ENCODE peak calls at places on chromosomes 7 and 10, in six cellular contexts. F, L, Q, I, G and O are unnamed samples.
A peak's percentile ranks its signal among the peaks of the same experiment; 100 is the strongest.

GRCh38 chr10:34397324-34397723 is 417.8 kb downstream of the PARD3 start:
- DNase-seq in F (no peak), L (no peak), Q (no peak), I (no peak), G (no peak), O (no peak)

GRCh38 chr7:151426486-151426905 is 13.4 kb downstream of the CRYGN start:
- DNase-seq in F (peak; percentile 60), L (no peak), Q (no peak), I (no peak), G (no peak), O (no peak)

GRCh38 chr10:49733866-49734265 is 28.3 kb downstream of the OGDHL start:
- DNase-seq in F (no peak), L (no peak), Q (no peak), I (no peak), G (no peak), O (no peak)

GRCh38 chr7:2315787-2316186 is 1.5 kb upstream of the SNX8 start:
- DNase-seq in F (no peak), L (no peak), Q (no peak), I (no peak), G (no peak), O (no peak)

GRCh38 chr10:29609696-29610095 is 25.1 kb downstream of the SVIL start:
- DNase-seq in F (no peak), L (no peak), Q (no peak), I (no peak), G (no peak), O (no peak)

GRCh38 chr7:18402488-18403183 is 92.9 kb upstream of the HDAC9 start:
- DNase-seq in F (no peak), L (no peak), Q (no peak), I (no peak), G (no peak), O (no peak)

GRCh38 chr7:36215017-36215621 is 62.1 kb downstream of the EEPD1 start:
- DNase-seq in F (no peak), L (no peak), Q (no peak), I (no peak), G (no peak), O (peak; percentile 63)

GRCh38 chr10:63515002-63515763 is 6.0 kb upstream of the REEP3 start:
- DNase-seq in F (no peak), L (no peak), Q (peak; percentile 37), I (no peak), G (no peak), O (peak; percentile 46)

GRCh38 chr7:4151926-4152549 is 530.1 kb upstream of the FOXK1 start:
- DNase-seq in F (no peak), L (no peak), Q (no peak), I (no peak), G (no peak), O (no peak)

GRCh38 chr10:62778125-62778524 is 26.4 kb upstream of the ADO start:
- DNase-seq in F (no peak), L (no peak), Q (no peak), I (no peak), G (no peak), O (no peak)

GRCh38 chr10:104288355-104288754 is 19.4 kb downstream of the GSTO2 start:
- DNase-seq in F (no peak), L (no peak), Q (no peak), I (peak; percentile 97), G (no peak), O (no peak)

GRCh38 chr10:113746188-113746950 is 5.1 kb upstream of the PLEKHS1 start:
- DNase-seq in F (no peak), L (no peak), Q (no peak), I (peak; percentile 43), G (no peak), O (no peak)

GRCh38 chr7:47327698-47328391 is 254.1 kb downstream of the TNS3 start:
- DNase-seq in F (no peak), L (peak; percentile 85), Q (no peak), I (no peak), G (no peak), O (peak; percentile 77)

GRCh38 chr10:130787252-130787651 is 524.3 kb downstream of the TCERG1L start:
- DNase-seq in F (no peak), L (no peak), Q (no peak), I (no peak), G (no peak), O (no peak)

GRCh38 chr10:91247360-91248111 is 27.1 kb downstream of the PCGF5 start:
- DNase-seq in F (no peak), L (no peak), Q (peak; percentile 47), I (no peak), G (no peak), O (no peak)

GRCh38 chr7:107383203-107383602 is 86.7 kb upstream of the GPR22 start:
- DNase-seq in F (no peak), L (no peak), Q (no peak), I (no peak), G (no peak), O (no peak)

GRCh38 chr7:90955641-90956207 is 308.5 kb upstream of the FZD1 start:
- DNase-seq in F (no peak), L (no peak), Q (no peak), I (no peak), G (no peak), O (no peak)

GRCh38 chr7:57505176-57505575 is 55.2 kb downstream of the ZNF716 start:
- DNase-seq in F (no peak), L (no peak), Q (no peak), I (no peak), G (no peak), O (no peak)

GRCh38 chr7:158094671-158095256 is 492.9 kb downstream of the PTPRN2 start:
- DNase-seq in F (no peak), L (no peak), Q (no peak), I (no peak), G (no peak), O (no peak)

GRCh38 chr7:112782498-112782897 is 7.7 kb downstream of the TMEM168 start:
- DNase-seq in F (no peak), L (no peak), Q (no peak), I (no peak), G (peak; percentile 45), O (no peak)

GRCh38 chr10:10094700-10095099 is 923.0 kb upstream of the CELF2 start:
- DNase-seq in F (no peak), L (no peak), Q (no peak), I (no peak), G (no peak), O (no peak)

GRCh38 chr10:131475803-131476202 is 164.3 kb upstream of the TCERG1L start:
- DNase-seq in F (no peak), L (no peak), Q (no peak), I (no peak), G (no peak), O (no peak)

GRCh38 chr10:3427846-3428442 is 255.4 kb upstream of the PITRM1 start:
- DNase-seq in F (no peak), L (no peak), Q (no peak), I (no peak), G (no peak), O (no peak)

GRCh38 chr7:33873518-33873917 is 31.8 kb upstream of the BMPER start:
- DNase-seq in F (no peak), L (no peak), Q (no peak), I (no peak), G (no peak), O (peak; percentile 80)

GRCh38 chr7:30168800-30169584 is 34.2 kb downstream of the MTURN start:
- DNase-seq in F (no peak), L (no peak), Q (no peak), I (no peak), G (no peak), O (peak; percentile 97)

GRCh38 chr7:13421779-13422178 is 567.7 kb downstream of the ETV1 start:
- DNase-seq in F (no peak), L (no peak), Q (no peak), I (no peak), G (no peak), O (no peak)

GRCh38 chr10:112471878-112472487 is 25.0 kb downstream of the VTI1A start:
- DNase-seq in F (peak; percentile 72), L (peak; percentile 55), Q (peak; percentile 47), I (peak; percentile 52), G (peak; percentile 25), O (peak; percentile 6)

GRCh38 chr7:25482631-25483030 is 254.3 kb upstream of the NPVF start:
- DNase-seq in F (no peak), L (no peak), Q (no peak), I (no peak), G (no peak), O (no peak)

GRCh38 chr10:6037975-6038624 is 24.1 kb downstream of the IL2RA start:
- DNase-seq in F (no peak), L (peak; percentile 6), Q (no peak), I (no peak), G (no peak), O (no peak)

GRCh38 chr10:63713191-63714144 is 192.3 kb downstream of the REEP3 start:
- DNase-seq in F (no peak), L (peak; percentile 79), Q (no peak), I (peak; percentile 9), G (no peak), O (peak; percentile 99)

GRCh38 chr10:56319386-56319785 is 41.7 kb downstream of the ZWINT start:
- DNase-seq in F (no peak), L (no peak), Q (no peak), I (no peak), G (peak; percentile 57), O (no peak)
- TF ChIP-seq ZNF274 in F (no peak), L (no peak), Q (no peak), I (no peak), G (no peak), O (no peak)

GRCh38 chr10:43962346-43963191 is 313.9 kb upstream of the ZNF32 start:
- DNase-seq in F (no peak), L (peak; percentile 22), Q (no peak), I (no peak), G (no peak), O (no peak)
- TF ChIP-seq ZNF274 in F (no peak), L (no peak), Q (no peak), I (no peak), G (no peak), O (no peak)

DNA sequence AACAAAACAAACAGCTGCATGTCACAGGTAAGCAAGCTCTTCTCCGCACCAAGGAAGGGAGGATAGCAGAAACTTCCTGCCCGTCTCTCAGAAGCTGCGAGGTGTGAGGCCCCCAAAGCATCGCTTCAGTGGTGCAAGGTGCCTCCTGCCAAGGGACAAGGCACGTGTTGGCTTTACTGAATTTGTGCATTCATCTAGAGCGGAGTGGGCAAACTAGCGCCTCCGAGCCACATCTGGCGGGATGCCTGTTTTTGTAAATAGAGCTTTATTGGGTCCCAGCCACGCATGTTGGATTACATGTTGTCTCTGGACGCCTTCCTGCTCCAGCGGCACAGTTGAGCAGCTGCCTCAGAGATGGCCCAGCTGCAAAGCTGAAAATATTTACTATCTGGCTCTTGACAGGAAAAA is 27.7 kb downstream of the PHYH start:
- DNase-seq in F (no peak), L (peak; percentile 52), Q (no peak), I (peak; percentile 21), G (no peak), O (no peak)
- TF ChIP-seq ZNF274 in F (no peak), L (no peak), Q (no peak), I (peak; percentile 16), G (no peak), O (no peak)

DNA sequence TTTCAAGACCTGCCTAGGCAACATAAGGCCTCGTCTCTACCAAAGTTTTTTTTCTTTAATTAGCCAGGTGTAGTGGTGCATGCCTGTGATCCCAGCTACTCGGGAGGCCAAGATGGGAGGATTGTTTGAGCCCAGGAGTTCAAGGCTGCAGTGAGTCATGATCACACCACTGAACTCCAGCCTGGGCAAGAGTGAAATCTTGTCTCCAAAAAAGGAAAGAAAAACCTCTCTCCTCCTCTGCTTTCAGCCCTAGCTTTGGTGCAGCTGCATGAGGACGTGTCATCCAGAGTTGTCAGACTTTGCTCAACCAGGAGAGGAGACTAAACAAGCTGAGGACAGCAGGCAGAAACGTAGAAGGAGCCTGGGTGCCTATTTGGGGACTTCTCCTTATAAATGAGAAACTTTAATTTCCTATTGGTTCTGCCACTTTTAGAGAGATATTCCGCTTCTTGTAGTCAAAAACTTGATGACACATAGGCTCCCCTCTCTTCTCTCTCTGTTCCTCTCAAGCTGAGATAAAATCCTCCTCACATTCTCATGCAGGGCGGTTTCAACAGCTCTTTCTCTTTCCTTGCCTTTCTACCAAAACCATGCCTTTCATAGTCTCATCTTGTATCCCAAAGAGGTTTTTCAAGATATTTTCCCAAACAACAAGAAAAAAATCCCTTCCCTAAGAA is 205.4 kb downstream of the ARHGAP12 start:
- DNase-seq in F (no peak), L (no peak), Q (no peak), I (peak; percentile 5), G (no peak), O (no peak)
- TF ChIP-seq ZNF274 in F (no peak), L (no peak), Q (no peak), I (no peak), G (no peak), O (no peak)